ENCODE peak calls at places on chromosomes 16 and 17, in seven cellular contexts. N is iPS-NIHi11; F is SK-MEL-5; H is NCI-H1048; J is activated CD8-positive, alpha-beta memory T cell treated with anti-CD3 and anti-CD28 coated beads for 4 hours; O is T-cell; R is ACHN. D is an unnamed sample.
A peak's percentile ranks its signal among the peaks of the same experiment; 100 is the strongest.

GRCh38 chr16:51994597-51994996 is 552.3 kb downstream of the TOX3 start:
- DNase-seq in N (peak; percentile 23), F (peak; percentile 16), H (peak; percentile 32), J (no peak), O (no peak), R (peak; percentile 87), D (no peak)

GRCh38 chr17:29653995-29654714 is 31.4 kb upstream of the CORO6 start:
- DNase-seq in N (no peak), F (no peak), H (no peak), J (no peak), O (no peak), R (no peak), D (no peak)

GRCh38 chr17:68398731-68399637 is 58.3 kb downstream of the WIPI1 start:
- DNase-seq in N (peak; percentile 91), F (peak; percentile 97), H (no peak), J (no peak), O (no peak), R (peak; percentile 67), D (no peak)

GRCh38 chr16:74700206-74701040 is at the start of gene MLKL:
- DNase-seq in N (peak; percentile 60), F (peak; percentile 40), H (no peak), J (peak; percentile 46), O (peak; percentile 32), R (peak; percentile 76), D (no peak)

GRCh38 chr16:11955713-11956123 is 9.3 kb upstream of the TNFRSF17 start:
- DNase-seq in N (no peak), F (no peak), H (no peak), J (no peak), O (no peak), R (peak; percentile 44), D (no peak)

GRCh38 chr17:17722081-17722905 is 41.0 kb downstream of the RAI1 start:
- DNase-seq in N (peak; percentile 70), F (no peak), H (no peak), J (no peak), O (no peak), R (no peak), D (no peak)

GRCh38 chr17:38751803-38752118 is 780 bp upstream of the PSMB3 start:
- DNase-seq in N (peak; percentile 55), F (peak; percentile 90), H (peak; percentile 50), J (peak; percentile 62), O (peak; percentile 74), R (peak; percentile 91), D (no peak)

GRCh38 chr16:85473909-85474640 is 139.0 kb upstream of the GSE1 start:
- DNase-seq in N (peak; percentile 48), F (no peak), H (no peak), J (no peak), O (no peak), R (no peak), D (no peak)

GRCh38 chr16:22674832-22675191 is 139.2 kb upstream of the HS3ST2 start:
- DNase-seq in N (no peak), F (no peak), H (no peak), J (no peak), O (no peak), R (no peak), D (no peak)

GRCh38 chr17:11738151-11738550 is 139.9 kb downstream of the DNAH9 start:
- DNase-seq in N (no peak), F (no peak), H (no peak), J (no peak), O (no peak), R (no peak), D (no peak)

GRCh38 chr17:39757176-39757662 is 19.5 kb downstream of the GRB7 start:
- DNase-seq in N (no peak), F (no peak), H (no peak), J (no peak), O (no peak), R (no peak), D (no peak)

GRCh38 chr17:39647242-39647641 is 10.3 kb downstream of the STARD3 start:
- DNase-seq in N (no peak), F (no peak), H (no peak), J (no peak), O (no peak), R (no peak), D (no peak)

GRCh38 chr17:51362818-51363598 is 102.7 kb downstream of the UTP18 start:
- DNase-seq in N (no peak), F (no peak), H (no peak), J (no peak), O (no peak), R (no peak), D (no peak)

GRCh38 chr16:79811541-79811940 is 211.0 kb upstream of the MAF start:
- DNase-seq in N (no peak), F (no peak), H (no peak), J (no peak), O (no peak), R (no peak), D (no peak)

GRCh38 chr17:65387322-65387721 is 174.1 kb downstream of the AXIN2 start:
- DNase-seq in N (no peak), F (no peak), H (no peak), J (no peak), O (no peak), R (no peak), D (no peak)

GRCh38 chr16:828891-829290 is 28.4 kb upstream of the GNG13 start:
- DNase-seq in N (peak; percentile 14), F (no peak), H (no peak), J (no peak), O (no peak), R (no peak), D (no peak)

GRCh38 chr17:81339502-81340296 is 44.6 kb upstream of the SLC38A10 start:
- DNase-seq in N (no peak), F (no peak), H (no peak), J (no peak), O (no peak), R (peak; percentile 60), D (no peak)

GRCh38 chr16:57231821-57232350 is 13.2 kb upstream of the ARL2BP start:
- DNase-seq in N (no peak), F (no peak), H (no peak), J (no peak), O (no peak), R (no peak), D (no peak)

GRCh38 chr16:54355251-54355650 is 68.7 kb upstream of the IRX3 start:
- DNase-seq in N (no peak), F (no peak), H (no peak), J (no peak), O (no peak), R (no peak), D (no peak)

GRCh38 chr17:6654816-6655731 is 3.5 kb downstream of the C17orf100 start:
- DNase-seq in N (peak; percentile 75), F (no peak), H (no peak), J (no peak), O (no peak), R (no peak), D (no peak)

GRCh38 chr16:81446318-81447275 is 2.0 kb downstream of the CMIP start:
- DNase-seq in N (no peak), F (no peak), H (no peak), J (no peak), O (peak; percentile 11), R (no peak), D (no peak)

GRCh38 chr17:80096531-80097306 is 4.7 kb upstream of the GAA start:
- DNase-seq in N (no peak), F (no peak), H (no peak), J (no peak), O (no peak), R (no peak), D (no peak)

GRCh38 chr17:41725134-41725533 is 9.3 kb downstream of the HAP1 start:
- DNase-seq in N (no peak), F (no peak), H (no peak), J (no peak), O (no peak), R (no peak), D (no peak)

GRCh38 chr16:26830716-26831115 is 236.0 kb upstream of the C16orf82 start:
- DNase-seq in N (no peak), F (no peak), H (no peak), J (no peak), O (no peak), R (no peak), D (no peak)

GRCh38 chr17:80861892-80862291 is 129.7 kb upstream of the CHMP6 start:
- DNase-seq in N (no peak), F (peak; percentile 84), H (no peak), J (no peak), O (peak; percentile 27), R (no peak), D (no peak)

GRCh38 chr17:42288985-42289862 is 926 bp downstream of the STAT5A start:
- DNase-seq in N (peak; percentile 64), F (no peak), H (no peak), J (peak; percentile 56), O (peak; percentile 46), R (no peak), D (no peak)

GRCh38 chr17:48554412-48555090 is 9.6 kb upstream of the HOXB2 start:
- DNase-seq in N (no peak), F (no peak), H (no peak), J (no peak), O (no peak), R (peak; percentile 39), D (no peak)

GRCh38 chr17:63956296-63956920 is 16.3 kb downstream of the SCN4A start:
- DNase-seq in N (no peak), F (no peak), H (no peak), J (no peak), O (no peak), R (no peak), D (no peak)

GRCh38 chr16:58970775-58971174 is 236.7 kb upstream of the GOT2 start:
- DNase-seq in N (no peak), F (no peak), H (no peak), J (no peak), O (no peak), R (peak; percentile 23), D (no peak)

GRCh38 chr16:89613101-89613953 is at the start of gene DPEP1:
- DNase-seq in N (no peak), F (no peak), H (no peak), J (no peak), O (no peak), R (no peak), D (no peak)

GRCh38 chr17:40547079-40547784 is 18.0 kb downstream of the CCR7 start:
- DNase-seq in N (no peak), F (no peak), H (no peak), J (no peak), O (peak; percentile 75), R (no peak), D (no peak)